ENCODE peak calls at places on chromosomes 16 and 17, in ten cellular contexts. T, V, Y, K, M, F, Q, G, D and P are unnamed samples.

GRCh38 chr16:3610698-3611144 is 685 bp downstream of the SLX4 start:
- DNase-seq in G (no peak), Q (peak), M (no peak), F (no peak), Y (no peak), T (no peak), V (no peak), D (no peak), K (no peak), P (no peak)

GRCh38 chr17:72439893-72440502 is 319.2 kb downstream of the SOX9 start:
- DNase-seq in T (peak), K (no peak), M (no peak), G (no peak), Y (no peak), Q (no peak), F (no peak), D (no peak), V (peak), P (no peak)

GRCh38 chr17:33109331-33110072 is 117.9 kb downstream of the SPACA3 start:
- DNase-seq in D (no peak), M (no peak), Q (no peak), K (no peak), Y (no peak), T (no peak), V (no peak), F (no peak), G (no peak), P (no peak)

GRCh38 chr16:9665851-9666271 is 516.4 kb downstream of the GRIN2A start:
- DNase-seq in F (no peak), V (no peak), G (no peak), D (no peak), Q (no peak), Y (no peak), M (no peak), T (peak), K (no peak), P (no peak)

GRCh38 chr17:29038511-29039300 is 4.2 kb upstream of the PIPOX start:
- DNase-seq in F (no peak), M (no peak), Y (no peak), Q (no peak), V (peak), K (no peak), D (no peak), T (no peak), G (no peak), P (no peak)

GRCh38 chr17:16926061-16926511 is 45.8 kb downstream of the TNFRSF13B start:
- DNase-seq in M (no peak), T (no peak), F (no peak), Y (no peak), Q (no peak), G (peak), D (no peak), K (no peak), V (no peak), P (peak)

GRCh38 chr16:22300427-22301071 is 3.3 kb downstream of the POLR3E start:
- DNase-seq in M (peak), D (peak), T (peak), F (no peak), Y (peak), G (peak), V (peak), K (no peak), Q (peak), P (no peak)

GRCh38 chr16:57842606-57843005 is 40.3 kb upstream of the KIFC3 start:
- DNase-seq in F (no peak), V (no peak), M (no peak), Q (no peak), T (no peak), D (no peak), Y (no peak), K (no peak), G (no peak), P (no peak)

GRCh38 chr17:42010898-42011516 is 6.2 kb downstream of the DNAJC7 start:
- DNase-seq in Q (peak), G (no peak), M (no peak), Y (no peak), D (no peak), V (no peak), F (no peak), K (no peak), T (no peak), P (no peak)

GRCh38 chr17:18017958-18018357 is 21.0 kb downstream of the ATPAF2 start:
- DNase-seq in K (no peak), M (no peak), Q (no peak), Y (no peak), G (no peak), T (no peak), V (no peak), F (peak), D (no peak), P (no peak)

GRCh38 chr17:38725066-38725465 is 5.1 kb upstream of the CISD3 start:
- DNase-seq in G (no peak), F (no peak), K (no peak), M (no peak), D (no peak), Y (no peak), V (no peak), T (no peak), Q (no peak), P (no peak)

GRCh38 chr16:86573215-86573614 is 5.1 kb upstream of the FOXL1 start:
- DNase-seq in V (no peak), Q (peak), F (no peak), D (no peak), G (no peak), Y (no peak), K (no peak), T (no peak), M (no peak), P (no peak)

GRCh38 chr17:31281061-31281460 is 16.0 kb downstream of the OMG start:
- DNase-seq in T (no peak), K (no peak), Q (no peak), D (no peak), V (no peak), F (no peak), Y (no peak), G (no peak), M (no peak), P (no peak)

GRCh38 chr16:82329070-82329469 is 159.0 kb upstream of the MPHOSPH6 start:
- DNase-seq in K (no peak), V (no peak), T (peak), Q (no peak), Y (no peak), G (no peak), M (no peak), F (no peak), D (no peak), P (no peak)

GRCh38 chr17:65856865-65857264 is 295.4 kb upstream of the AXIN2 start:
- DNase-seq in F (no peak), G (no peak), K (no peak), V (no peak), M (no peak), D (peak), Q (peak), Y (no peak), T (no peak), P (no peak)

GRCh38 chr17:4854181-4854681 is 21.1 kb downstream of the MINK1 start:
- DNase-seq in F (no peak), M (no peak), Q (peak), T (no peak), K (no peak), D (no peak), G (no peak), Y (no peak), V (no peak), P (no peak)

GRCh38 chr17:34820922-34821321 is 140.3 kb downstream of the CCT6B start:
- DNase-seq in T (peak), M (no peak), G (no peak), K (no peak), V (no peak), F (no peak), Q (peak), D (no peak), Y (no peak), P (no peak)

GRCh38 chr17:56653877-56654276 is 60.4 kb downstream of the NOG start:
- DNase-seq in M (peak), F (no peak), D (no peak), G (no peak), K (peak), V (no peak), Y (peak), Q (peak), T (peak), P (no peak)

GRCh38 chr17:8621585-8621984 is 8.9 kb downstream of the MYH10 start:
- DNase-seq in F (no peak), Y (no peak), M (no peak), G (no peak), K (no peak), T (no peak), V (no peak), D (no peak), Q (peak), P (no peak)

GRCh38 chr16:84603115-84603816 is 14.6 kb downstream of the COTL1 start:
- DNase-seq in M (peak), Q (peak), K (no peak), T (peak), Y (no peak), F (peak), D (peak), G (peak), V (peak), P (peak)

GRCh38 chr17:47717261-47717697 is 15.8 kb upstream of the TBX21 start:
- DNase-seq in T (no peak), Y (no peak), D (no peak), M (no peak), F (no peak), K (no peak), V (no peak), G (no peak), Q (no peak), P (no peak)

GRCh38 chr17:31433091-31433790 is 41.8 kb downstream of the RAB11FIP4 start:
- DNase-seq in V (no peak), K (peak), G (no peak), F (peak), D (no peak), Y (peak), T (no peak), Q (no peak), M (no peak), P (no peak)

GRCh38 chr16:4193920-4194319 is 48.0 kb downstream of the SRL start:
- DNase-seq in G (no peak), Q (no peak), Y (no peak), K (no peak), D (no peak), T (no peak), M (no peak), F (no peak), V (no peak), P (no peak)

GRCh38 chr16:57277586-57277985 is 6.9 kb downstream of the PLLP start:
- DNase-seq in M (peak), D (peak), G (peak), Q (peak), K (peak), Y (peak), F (no peak), T (no peak), V (no peak), P (no peak)

GRCh38 chr17:57441270-57441600 is 184.9 kb downstream of the MSI2 start:
- DNase-seq in F (no peak), Q (no peak), M (no peak), G (no peak), D (no peak), V (no peak), K (no peak), T (no peak), Y (no peak), P (no peak)

GRCh38 chr16:74305978-74306784 is 9.6 kb downstream of the PSMD7 start:
- DNase-seq in Y (no peak), F (no peak), D (no peak), T (no peak), K (no peak), M (no peak), G (no peak), V (no peak), Q (no peak), P (no peak)

GRCh38 chr16:11487289-11487688 is 99.4 kb downstream of the LITAF start:
- DNase-seq in T (no peak), V (no peak), G (no peak), F (no peak), Y (no peak), M (no peak), Q (no peak), D (no peak), K (no peak), P (no peak)